ENCODE peak calls at places on chromosomes 2 and 18, in four cellular contexts. D, S, X and Q are unnamed samples.

GRCh38 chr2:112765251-112765650 is 842 bp upstream of the CKAP2L start:
- DNase-seq in D (no peak), S (no peak), X (no peak), Q (no peak)

GRCh38 chr18:79513381-79514081 is 117.8 kb downstream of the NFATC1 start:
- DNase-seq in D (no peak), S (peak; percentile 36), X (no peak), Q (no peak)

GRCh38 chr2:98084151-98084868 is 2.7 kb upstream of the VWA3B start:
- DNase-seq in D (no peak), S (no peak), X (no peak), Q (no peak)

GRCh38 chr2:235468978-235469694 is 24.7 kb upstream of the AGAP1 start:
- DNase-seq in D (peak; percentile 67), S (no peak), X (peak; percentile 94), Q (no peak)

GRCh38 chr2:206693399-206694137 is 24.6 kb downstream of the DYTN start:
- DNase-seq in D (peak; percentile 27), S (no peak), X (peak; percentile 69), Q (peak; percentile 63)

GRCh38 chr2:231644426-231644825 is 51.8 kb downstream of the TEX44 start:
- DNase-seq in D (no peak), S (no peak), X (no peak), Q (no peak)

GRCh38 chr2:217919781-217920351 is 82.9 kb downstream of the TNS1 start:
- DNase-seq in D (peak; percentile 61), S (no peak), X (peak; percentile 91), Q (no peak)

GRCh38 chr2:205700331-205701132 is 18.2 kb downstream of the NRP2 start:
- DNase-seq in D (no peak), S (no peak), X (peak; percentile 90), Q (no peak)

GRCh38 chr2:157176602-157177001 is 80.9 kb upstream of the GALNT5 start:
- DNase-seq in D (no peak), S (no peak), X (no peak), Q (no peak)

GRCh38 chr2:235640900-235641299 is 147.1 kb downstream of the AGAP1 start:
- DNase-seq in D (no peak), S (no peak), X (peak; percentile 28), Q (no peak)

GRCh38 chr2:148259674-148260073 is 238.8 kb downstream of the MBD5 start:
- DNase-seq in D (no peak), S (no peak), X (peak; percentile 40), Q (peak; percentile 22)

GRCh38 chr2:224532931-224533330 is 52.2 kb downstream of the CUL3 start:
- DNase-seq in D (no peak), S (no peak), X (no peak), Q (no peak)

GRCh38 chr2:202032841-202033316 is 776 bp upstream of the FZD7 start:
- DNase-seq in D (no peak), S (peak; percentile 60), X (peak; percentile 51), Q (no peak)

GRCh38 chr18:22710628-22711380 is 222.3 kb upstream of the RBBP8 start:
- DNase-seq in D (no peak), S (no peak), X (peak; percentile 64), Q (no peak)

GRCh38 chr2:120760446-120761135 is 24.9 kb downstream of the GLI2 start:
- DNase-seq in D (no peak), S (no peak), X (peak; percentile 38), Q (no peak)

GRCh38 chr2:196284901-196285589 is 113.7 kb upstream of the STK17B start:
- DNase-seq in D (no peak), S (no peak), X (no peak), Q (no peak)

GRCh38 chr2:182144039-182144779 is 158.6 kb downstream of the PPP1R1C start:
- DNase-seq in D (no peak), S (no peak), X (no peak), Q (no peak)

GRCh38 chr2:180657054-180657453 is 323.4 kb upstream of the UBE2E3 start:
- DNase-seq in D (no peak), S (no peak), X (peak; percentile 78), Q (no peak)

GRCh38 chr2:147331790-147332419 is 512.9 kb upstream of the ACVR2A start:
- DNase-seq in D (no peak), S (no peak), X (no peak), Q (peak; percentile 19)

GRCh38 chr2:107334311-107334710 is 448.3 kb upstream of the ST6GAL2 start:
- DNase-seq in D (no peak), S (no peak), X (no peak), Q (no peak)

GRCh38 chr2:43005211-43005974 is 213.0 kb upstream of the HAAO start:
- DNase-seq in D (no peak), S (no peak), X (no peak), Q (no peak)

GRCh38 chr2:73827018-73827417 is 1.7 kb upstream of the STAMBP start:
- DNase-seq in D (no peak), S (no peak), X (peak; percentile 51), Q (peak; percentile 49)

DNA sequence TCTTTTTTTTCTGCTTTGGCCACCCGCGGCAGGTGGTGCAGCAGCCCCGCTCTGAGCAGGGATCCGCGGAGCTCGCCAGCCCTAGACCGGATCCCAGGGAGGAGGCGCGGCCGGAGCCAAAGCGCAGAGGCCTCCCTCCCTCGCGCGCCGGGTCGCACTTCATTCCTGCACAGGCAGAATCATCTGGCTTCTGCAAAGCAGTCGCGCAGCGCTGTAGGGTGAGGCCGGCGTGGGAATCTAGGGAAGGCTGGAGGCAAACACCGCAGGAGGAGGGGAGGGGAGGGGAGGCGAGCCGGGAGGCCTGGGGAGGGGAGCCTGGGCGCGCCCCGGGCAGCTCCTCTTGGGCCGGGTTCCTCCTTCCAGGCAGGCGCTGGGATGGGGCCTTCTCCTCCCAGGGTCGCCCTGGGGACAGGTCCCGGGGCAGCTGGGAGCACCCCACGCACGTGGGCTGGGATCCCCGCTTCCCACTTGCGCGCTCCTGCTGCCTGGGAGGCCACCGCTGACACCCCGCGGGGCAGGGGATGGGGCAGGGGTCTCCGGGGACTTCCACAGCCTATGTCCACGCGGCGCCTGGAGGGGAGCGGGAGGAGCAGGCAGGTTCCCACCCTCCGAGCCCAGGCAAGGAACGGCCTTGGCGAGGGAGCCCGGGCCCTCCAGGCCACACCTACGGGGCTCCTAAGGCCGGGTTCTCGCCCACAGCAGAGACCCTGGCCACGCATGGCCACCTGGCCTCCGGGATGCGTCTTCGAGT is 45.0 kb downstream of the MBP start:
- DNase-seq in D (no peak), S (no peak), X (no peak), Q (no peak)
- H3K4me3 ChIP-seq in D (peak overlapping the region; percentile 39), S (no peak overlapping the region), X (no peak overlapping the region), Q (no peak overlapping the region)

DNA sequence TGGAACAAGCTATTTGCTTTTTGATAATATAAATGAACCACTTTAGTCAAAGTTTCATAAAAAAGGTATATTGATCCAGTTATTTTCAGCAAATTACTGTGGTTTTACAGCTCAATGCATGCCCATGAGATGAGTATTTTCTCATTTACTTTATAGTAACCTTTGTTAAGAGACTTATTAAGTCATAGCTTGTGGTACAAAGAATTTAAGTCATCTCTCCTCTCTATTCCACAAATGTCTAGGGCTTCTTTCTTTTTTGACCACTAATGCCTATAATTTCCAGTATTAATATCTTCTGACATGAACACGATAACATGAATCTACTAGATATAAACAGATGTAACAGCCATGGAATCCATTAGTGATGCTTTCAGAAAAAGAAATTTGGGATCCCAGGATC is 42.7 kb upstream of the KDM3A start:
- DNase-seq in D (no peak), S (no peak), X (no peak), Q (no peak)
- H3K4me3 ChIP-seq in D (no peak overlapping the region), S (no peak overlapping the region), X (no peak overlapping the region), Q (no peak overlapping the region)

DNA sequence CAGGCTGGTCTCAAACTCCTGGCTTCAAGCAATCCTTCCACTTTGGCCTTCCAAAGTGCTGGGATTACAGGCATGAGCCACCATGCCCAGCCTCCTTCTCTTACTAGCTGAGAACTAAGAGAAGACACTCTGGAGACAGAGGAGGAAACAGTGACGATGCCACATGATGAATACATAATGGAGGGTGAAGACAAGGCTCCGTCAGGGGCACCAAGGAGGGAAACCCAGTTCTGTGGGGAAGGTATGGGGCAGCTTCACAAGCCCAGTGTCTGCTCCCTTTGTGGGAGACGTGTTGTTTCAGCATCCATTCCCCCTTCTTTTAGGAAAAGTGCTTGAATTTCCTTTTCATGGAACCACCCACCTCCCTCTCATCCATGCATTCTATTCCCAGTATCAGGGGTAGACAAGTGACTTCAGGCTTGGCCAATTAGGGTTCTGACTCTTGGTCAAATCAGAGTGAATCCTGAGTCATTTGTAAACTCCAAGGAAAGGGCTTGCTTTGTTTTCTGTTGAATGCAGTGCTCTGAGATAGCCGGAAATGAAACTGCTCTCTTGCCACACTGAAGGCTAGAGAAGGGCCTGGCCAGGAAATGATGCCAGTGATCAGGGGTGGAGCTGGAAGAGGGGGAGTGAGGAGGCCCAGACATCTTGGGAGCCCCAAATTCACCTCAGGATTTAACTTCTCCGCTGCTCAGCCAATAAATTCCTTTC is 23.7 kb downstream of the TMEM127 start:
- DNase-seq in D (peak; percentile 39), S (peak; percentile 69), X (peak; percentile 86), Q (peak; percentile 28)
- H3K4me3 ChIP-seq in D (no peak overlapping the region), S (peak overlapping the region; percentile 30), X (no peak overlapping the region), Q (no peak overlapping the region)

DNA sequence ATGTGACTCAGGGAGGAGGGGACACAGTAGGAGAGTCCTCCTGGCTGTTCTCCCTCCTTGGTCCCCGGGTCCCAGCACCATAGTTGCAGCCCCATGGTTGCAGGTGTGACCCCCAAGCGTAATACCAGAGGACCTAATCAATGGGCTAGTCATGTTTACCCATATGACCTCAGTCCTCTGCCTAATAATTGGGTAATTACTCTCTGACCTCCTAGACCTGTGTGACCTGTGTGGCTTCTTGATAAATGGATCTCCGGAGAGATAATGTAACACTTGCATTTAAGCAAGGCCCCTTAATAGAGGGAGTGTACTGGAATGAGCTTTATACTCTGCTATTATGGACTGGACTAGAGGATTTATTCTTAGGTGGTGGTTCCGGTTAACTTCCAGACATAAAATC is 32.2 kb upstream of the GMCL1 start:
- DNase-seq in D (no peak), S (no peak), X (no peak), Q (no peak)
- H3K4me3 ChIP-seq in D (no peak overlapping the region), S (no peak overlapping the region), X (no peak overlapping the region), Q (no peak overlapping the region)

GRCh38 chr18:55317322-55317721 is 270.7 kb downstream of the TCF4 start:
- DNase-seq in D (no peak), S (no peak), X (no peak), Q (no peak)
- H3K4me3 ChIP-seq in D (no peak overlapping the region), S (no peak overlapping the region), X (no peak overlapping the region), Q (no peak overlapping the region)

GRCh38 chr2:6917761-6918421 is 679 bp downstream of the RNF144A start:
- DNase-seq in D (no peak), S (no peak), X (no peak), Q (no peak)
- H3K4me3 ChIP-seq in D (peak overlapping the region; percentile 45), S (peak overlapping the region; percentile 52), X (peak overlapping the region; percentile 58), Q (peak overlapping the region; percentile 65)

DNA sequence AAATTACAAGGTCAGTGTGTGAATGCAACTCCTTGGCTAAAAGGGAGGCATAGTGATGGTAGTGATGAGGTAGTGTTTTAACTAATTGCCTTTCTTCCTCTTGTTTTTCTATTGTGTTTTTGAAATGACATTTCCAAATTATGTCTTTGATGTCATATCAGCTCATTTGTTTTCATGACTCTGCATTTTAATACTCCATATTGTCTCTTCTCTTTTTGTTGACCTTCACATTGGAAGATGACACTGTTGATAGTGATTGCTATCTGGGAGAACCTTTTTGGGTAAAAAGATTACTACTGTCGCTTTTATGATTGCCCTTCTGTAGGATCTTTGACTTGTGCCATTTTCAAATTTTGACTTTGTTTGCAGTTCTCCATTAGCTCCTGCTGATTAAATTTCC is 3.0 kb downstream of the GIGYF2 start:
- DNase-seq in D (no peak), S (no peak), X (no peak), Q (no peak)
- H3K4me3 ChIP-seq in D (no peak overlapping the region), S (no peak overlapping the region), X (no peak overlapping the region), Q (no peak overlapping the region)